ENCODE peak calls at places on chromosomes 13 and 19, in eight cellular contexts. Y, N, P, H, M, W, O and I are unnamed samples.

GRCh38 chr13:25267715-25268114 is 19.6 kb downstream of the MTMR6 start:
- DNase-seq in O (no peak), H (no peak), N (no peak), P (peak; percentile 5), M (no peak), Y (no peak), W (no peak), I (no peak)

GRCh38 chr19:322616-323015 is 22.0 kb downstream of the MIER2 start:
- DNase-seq in P (no peak), M (no peak), W (no peak), Y (no peak), N (no peak), O (no peak), H (no peak), I (no peak)

GRCh38 chr13:25210842-25211241 is 38.8 kb upstream of the AMER2 start:
- DNase-seq in N (no peak), H (no peak), O (no peak), M (no peak), W (no peak), Y (no peak), P (no peak), I (no peak)

GRCh38 chr13:89920461-89920860 is 1427.0 kb upstream of the MIR17HG start:
- DNase-seq in Y (no peak), P (no peak), H (no peak), W (no peak), O (no peak), M (no peak), N (no peak), I (no peak)

GRCh38 chr19:18668252-18668631 is 15.2 kb upstream of the CRTC1 start:
- DNase-seq in W (no peak), H (no peak), M (no peak), O (no peak), P (no peak), N (no peak), Y (no peak), I (no peak)

GRCh38 chr19:2360876-2361232 is 789 bp downstream of the TMPRSS9 start:
- DNase-seq in W (no peak), H (no peak), M (no peak), O (no peak), P (no peak), N (no peak), Y (no peak), I (no peak)

GRCh38 chr13:36526897-36527296 is 94.6 kb downstream of the CCNA1 start:
- DNase-seq in M (no peak), O (no peak), H (peak; percentile 60), Y (no peak), N (no peak), P (no peak), W (no peak), I (no peak)

GRCh38 chr19:12783849-12784393 is 7.4 kb upstream of the JUNB start:
- DNase-seq in O (no peak), M (no peak), P (peak; percentile 67), W (no peak), Y (no peak), N (no peak), H (peak; percentile 67), I (peak; percentile 83)

GRCh38 chr19:55464669-55465068 is at the start of gene C19orf85:
- DNase-seq in H (no peak), W (no peak), P (no peak), Y (no peak), O (peak; percentile 81), N (no peak), M (no peak), I (no peak)

GRCh38 chr13:26482451-26483197 is 74.9 kb upstream of the WASF3 start:
- DNase-seq in N (peak; percentile 68), W (peak; percentile 71), O (peak; percentile 65), Y (peak; percentile 49), M (peak; percentile 19), H (peak; percentile 63), P (peak; percentile 71), I (peak; percentile 34)

GRCh38 chr13:23621316-23621645 is 51.1 kb downstream of the TNFRSF19 start:
- DNase-seq in M (no peak), H (no peak), W (no peak), P (peak; percentile 60), Y (no peak), O (no peak), N (no peak), I (peak; percentile 28)

GRCh38 chr19:35509018-35509652 is 4.3 kb downstream of the DMKN start:
- DNase-seq in N (peak; percentile 63), M (no peak), O (no peak), P (peak; percentile 84), W (peak; percentile 71), Y (peak; percentile 29), H (peak; percentile 77), I (no peak)

GRCh38 chr13:52128714-52129700 is at the start of gene NEK5:
- DNase-seq in H (peak; percentile 63), P (peak; percentile 92), N (peak; percentile 89), M (peak; percentile 36), Y (peak; percentile 47), O (peak; percentile 73), W (peak; percentile 72), I (peak; percentile 50)

GRCh38 chr19:52957591-52957990 is 5.1 kb downstream of the ZNF816 start:
- DNase-seq in O (no peak), M (no peak), H (no peak), N (no peak), W (no peak), Y (no peak), P (no peak), I (no peak)

GRCh38 chr19:52959613-52960295 is 2.9 kb downstream of the ZNF816 start:
- DNase-seq in H (no peak), Y (no peak), N (no peak), P (no peak), W (no peak), M (no peak), O (no peak), I (no peak)

GRCh38 chr19:52962394-52963228 is at the start of gene ZNF816:
- DNase-seq in Y (peak; percentile 99), W (peak; percentile 100), H (peak; percentile 99), M (peak; percentile 95), P (peak; percentile 98), N (peak; percentile 98), O (peak; percentile 95), I (peak; percentile 90)

GRCh38 chr19:52961981-52962380 is 700 bp downstream of the ZNF816 start:
- DNase-seq in Y (no peak), H (no peak), P (no peak), W (no peak), O (no peak), N (no peak), M (no peak), I (no peak)

DNA sequence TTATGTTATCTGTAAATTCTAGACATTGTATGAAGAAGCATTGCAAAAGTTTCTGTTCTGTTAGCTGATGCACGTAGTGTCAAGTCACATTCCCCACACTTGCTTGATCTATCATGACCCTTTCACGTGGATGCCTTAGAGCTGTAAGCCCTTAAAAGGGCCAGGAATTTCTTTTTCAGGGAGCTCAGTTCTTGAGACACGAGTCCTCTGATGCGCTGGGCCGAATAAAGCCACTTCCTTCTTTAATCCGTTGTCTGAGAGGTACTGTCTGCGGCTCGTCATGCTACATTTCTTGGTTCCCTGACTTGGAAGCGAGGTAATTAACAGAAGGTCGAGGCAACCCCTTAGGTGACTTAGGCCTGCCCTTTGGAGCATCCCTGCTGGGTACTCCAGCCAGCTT is 5.8 kb downstream of the ZNF816 start:
- DNase-seq in Y (no peak), P (no peak), H (no peak), W (no peak), N (no peak), O (no peak), M (no peak), I (no peak)
- H3K36me3 ChIP-seq in Y (no peaks in the 10 kb centered on the region), P (peaks cover 24% of the 10 kb centered on the region), H (peaks cover 34% of the 10 kb centered on the region), W (peaks cover 80% of the 10 kb centered on the region), N (peaks cover 17% of the 10 kb centered on the region), O (peaks cover 35% of the 10 kb centered on the region), M (peaks cover 79% of the 10 kb centered on the region), I (peaks cover 65% of the 10 kb centered on the region)

GRCh38 chr19:39382991-39383828 is 7.7 kb downstream of the PAF1 start:
- DNase-seq in M (no peak), O (no peak), Y (no peak), W (no peak), H (no peak), P (no peak), N (no peak), I (no peak)

GRCh38 chr19:39386557-39386956 is 4.3 kb downstream of the PAF1 start:
- DNase-seq in N (no peak), P (no peak), O (no peak), W (no peak), Y (no peak), M (no peak), H (no peak), I (no peak)

GRCh38 chr19:39384839-39385568 is 5.9 kb downstream of the PAF1 start:
- DNase-seq in P (no peak), O (no peak), M (no peak), Y (no peak), N (no peak), H (no peak), W (no peak), I (no peak)

GRCh38 chr19:39388657-39389056 is 2.2 kb downstream of the PAF1 start:
- DNase-seq in O (no peak), Y (no peak), M (no peak), P (no peak), H (no peak), N (no peak), W (no peak), I (no peak)

GRCh38 chr19:39385629-39386411 is 5.1 kb downstream of the PAF1 start:
- DNase-seq in W (no peak), O (no peak), M (no peak), P (no peak), N (no peak), H (no peak), Y (no peak), I (no peak)
- H3K36me3 ChIP-seq in W (peaks cover 88% of the 10 kb centered on the region), O (peaks cover 66% of the 10 kb centered on the region), M (peaks cover 62% of the 10 kb centered on the region), P (peaks cover 15% of the 10 kb centered on the region), N (peaks cover 58% of the 10 kb centered on the region), H (peaks cover 18% of the 10 kb centered on the region), Y (no peaks in the 10 kb centered on the region), I (peaks cover 86% of the 10 kb centered on the region)

DNA sequence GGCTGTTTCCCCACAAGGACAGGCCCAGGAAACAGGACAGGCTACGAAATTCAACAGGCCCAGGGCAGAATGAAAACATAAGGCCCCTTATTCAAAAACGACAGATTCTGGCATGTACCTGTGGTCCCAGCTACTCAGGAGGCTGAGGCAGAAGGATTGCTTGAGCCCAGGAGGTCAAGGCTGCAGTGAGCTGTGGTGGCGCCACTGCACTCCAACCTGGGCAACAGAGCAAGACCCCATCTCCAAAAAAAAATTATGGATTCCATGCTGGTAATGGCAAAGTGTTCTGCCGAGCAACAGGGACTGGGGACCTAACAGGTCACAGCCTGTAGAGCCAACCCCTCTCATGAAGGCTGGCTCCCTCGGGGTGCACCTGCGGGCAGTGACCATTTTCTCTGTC is 52.6 kb upstream of the USE1 start:
- DNase-seq in Y (no peak), O (no peak), N (no peak), W (no peak), M (no peak), P (no peak), H (no peak), I (no peak)
- H3K36me3 ChIP-seq in Y (no peaks in the 10 kb centered on the region), O (peaks cover 30% of the 10 kb centered on the region), N (peaks cover 32% of the 10 kb centered on the region), W (peaks cover 100% of the 10 kb centered on the region), M (peaks cover 79% of the 10 kb centered on the region), P (no peaks in the 10 kb centered on the region), H (peaks cover 35% of the 10 kb centered on the region), I (peaks cover 86% of the 10 kb centered on the region)

GRCh38 chr13:42957881-42958280 is 34.2 kb downstream of the EPSTI1 start:
- DNase-seq in N (no peak), Y (no peak), O (no peak), H (no peak), W (no peak), P (no peak), M (no peak), I (no peak)

GRCh38 chr13:42964681-42965305 is 27.2 kb downstream of the EPSTI1 start:
- DNase-seq in M (no peak), P (no peak), O (no peak), W (no peak), H (no peak), N (no peak), Y (no peak), I (peak; percentile 29)

GRCh38 chr13:42959615-42960014 is 32.4 kb downstream of the EPSTI1 start:
- DNase-seq in Y (no peak), N (no peak), O (no peak), P (no peak), H (no peak), W (no peak), M (no peak), I (no peak)
- H3K36me3 ChIP-seq in Y (no peaks in the 10 kb centered on the region), N (no peaks in the 10 kb centered on the region), O (no peaks in the 10 kb centered on the region), P (no peaks in the 10 kb centered on the region), H (peaks cover 11% of the 10 kb centered on the region), W (peaks cover 88% of the 10 kb centered on the region), M (peaks cover 94% of the 10 kb centered on the region), I (peaks cover 30% of the 10 kb centered on the region)